ENCODE peak calls at places on chromosome 16, in seven cellular contexts. B is adrenal gland; N is HFF-Myc; F is AG04450; S is heart left ventricle; Y is lung; X is CD8-positive, alpha-beta T cell. J is an unnamed sample.

GRCh38 chr16:1125471-1125870 is 27.4 kb upstream of the CACNA1H start:
- DNase-seq in B (peak), N (peak), F (peak), S (no peak), Y (no peak), X (no peak), J (no peak)

GRCh38 chr16:74623214-74623842 is 16.4 kb upstream of the GLG1 start:
- DNase-seq in B (peak), N (no peak), F (peak), S (no peak), Y (no peak), X (no peak), J (no peak)

GRCh38 chr16:81697321-81697885 is 81.7 kb upstream of the PLCG2 start:
- DNase-seq in B (peak), N (no peak), F (no peak), S (no peak), Y (no peak), X (no peak), J (no peak)

GRCh38 chr16:78995441-78995840 is 605.1 kb downstream of the MAF start:
- DNase-seq in B (no peak), N (no peak), F (no peak), S (no peak), Y (no peak), X (no peak), J (no peak)

GRCh38 chr16:68235105-68235881 is 634 bp downstream of the ESRP2 start:
- DNase-seq in B (peak), N (no peak), F (no peak), S (no peak), Y (no peak), X (no peak), J (no peak)

GRCh38 chr16:64950731-64951130 is 171.1 kb downstream of the CDH11 start:
- DNase-seq in B (no peak), N (no peak), F (no peak), S (peak), Y (no peak), X (no peak), J (no peak)

GRCh38 chr16:56262879-56263245 is 71.6 kb downstream of the GNAO1 start:
- DNase-seq in B (peak), N (no peak), F (no peak), S (no peak), Y (no peak), X (no peak), J (no peak)

GRCh38 chr16:55411231-55411630 is 67.8 kb upstream of the MMP2 start:
- DNase-seq in B (no peak), N (no peak), F (no peak), S (no peak), Y (no peak), X (no peak), J (no peak)

GRCh38 chr16:19908921-19909320 is 24.3 kb upstream of the GPRC5B start:
- DNase-seq in B (no peak), N (no peak), F (no peak), S (no peak), Y (no peak), X (no peak), J (no peak)

GRCh38 chr16:75244225-75244792 is 7.1 kb downstream of the BCAR1 start:
- DNase-seq in B (no peak), N (no peak), F (no peak), S (peak), Y (peak), X (no peak), J (no peak)

GRCh38 chr16:67183-67791 is 5.1 kb downstream of the RHBDF1 start:
- DNase-seq in B (no peak), N (no peak), F (no peak), S (peak), Y (no peak), X (no peak), J (no peak)

GRCh38 chr16:3214904-3215600 is 19.9 kb downstream of the ZNF200 start:
- DNase-seq in B (no peak), N (no peak), F (no peak), S (no peak), Y (no peak), X (peak), J (no peak)

GRCh38 chr16:51198349-51198748 is 47.3 kb upstream of the SALL1 start:
- DNase-seq in B (no peak), N (no peak), F (no peak), S (no peak), Y (no peak), X (no peak), J (no peak)

GRCh38 chr16:8941718-8942344 is 21.9 kb downstream of the USP7 start:
- DNase-seq in B (no peak), N (no peak), F (no peak), S (no peak), Y (no peak), X (no peak), J (no peak)

GRCh38 chr16:8946544-8946943 is 17.2 kb downstream of the USP7 start:
- DNase-seq in B (no peak), N (no peak), F (no peak), S (no peak), Y (no peak), X (no peak), J (no peak)

GRCh38 chr16:8945626-8946296 is 17.9 kb downstream of the USP7 start:
- DNase-seq in B (no peak), N (no peak), F (no peak), S (no peak), Y (no peak), X (no peak), J (no peak)

GRCh38 chr16:8943001-8943763 is 20.5 kb downstream of the USP7 start:
- DNase-seq in B (no peak), N (no peak), F (no peak), S (no peak), Y (no peak), X (no peak), J (no peak)

DNA sequence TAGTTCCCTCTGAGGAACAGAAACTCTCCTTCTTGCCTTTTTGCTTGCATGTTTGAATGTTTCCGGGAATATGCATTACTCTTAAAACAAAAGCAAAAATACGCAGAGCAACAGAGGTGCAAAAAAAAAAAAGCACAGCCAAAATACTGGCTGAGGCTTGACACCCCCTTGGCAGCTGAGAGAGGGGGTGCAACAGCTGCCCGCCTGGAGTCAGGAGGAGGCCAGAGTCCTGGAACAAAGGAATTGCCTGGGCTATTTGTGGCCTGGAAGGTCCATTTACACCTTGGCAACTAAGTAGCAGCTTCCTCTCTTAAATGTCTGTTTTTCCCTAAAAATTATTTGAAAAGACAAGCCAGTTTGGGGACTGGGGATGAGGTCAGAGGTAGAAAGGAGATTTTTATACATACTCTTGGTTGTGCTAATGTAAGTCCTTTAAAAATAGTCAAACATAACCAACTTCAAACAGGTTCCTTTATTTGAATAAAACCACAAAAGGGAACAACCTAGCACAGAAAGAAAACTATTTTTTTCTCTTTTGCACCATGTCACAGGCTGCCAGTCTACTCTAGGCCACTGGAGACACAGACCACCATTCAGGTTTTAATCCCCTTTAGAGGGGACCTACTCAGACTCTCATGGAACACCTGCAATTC is 19.5 kb downstream of the USP7 start:
- DNase-seq in B (no peak), N (no peak), F (no peak), S (no peak), Y (no peak), X (no peak), J (no peak)
- H3K4me3 ChIP-seq in B (no peak), N (no peak), F (no peak), S (no peak), Y (no peak), X (no peak), J (no peak)

GRCh38 chr16:85010931-85011845 is at the start of gene ZDHHC7:
- DNase-seq in B (peak), N (no peak), F (peak), S (peak), Y (peak), X (peak), J (no peak)
- TF ChIP-seq CTCF in B (peak), N (no peak), F (no peak), S (no peak), Y (no peak), X (no peak), J (no peak)

GRCh38 chr16:69563605-69564580 is 1.9 kb upstream of the NFAT5 start:
- DNase-seq in B (no peak), N (no peak), F (no peak), S (no peak), Y (no peak), X (no peak), J (no peak)
- H3K4me3 ChIP-seq in B (peak), N (peak), F (no peak), S (no peak), Y (no peak), X (peak), J (no peak)

GRCh38 chr16:84397090-84397489 is 28.8 kb downstream of the ATP2C2 start:
- DNase-seq in B (no peak), N (no peak), F (no peak), S (no peak), Y (no peak), X (no peak), J (no peak)
- TF ChIP-seq CTCF in B (no peak), N (no peak), F (no peak), S (no peak), Y (no peak), X (no peak), J (peak)

GRCh38 chr16:21069986-21070385 is 80.7 kb downstream of the DNAH3 start:
- DNase-seq in B (no peak), N (no peak), F (no peak), S (no peak), Y (no peak), X (no peak), J (no peak)

GRCh38 chr16:21075252-21075651 is 75.4 kb downstream of the DNAH3 start:
- DNase-seq in B (no peak), N (no peak), F (no peak), S (no peak), Y (no peak), X (no peak), J (no peak)

GRCh38 chr16:21070564-21070963 is 80.1 kb downstream of the DNAH3 start:
- DNase-seq in B (no peak), N (no peak), F (no peak), S (no peak), Y (no peak), X (no peak), J (no peak)

GRCh38 chr16:21072976-21073375 is 77.7 kb downstream of the DNAH3 start:
- DNase-seq in B (no peak), N (no peak), F (no peak), S (no peak), Y (no peak), X (no peak), J (no peak)

DNA sequence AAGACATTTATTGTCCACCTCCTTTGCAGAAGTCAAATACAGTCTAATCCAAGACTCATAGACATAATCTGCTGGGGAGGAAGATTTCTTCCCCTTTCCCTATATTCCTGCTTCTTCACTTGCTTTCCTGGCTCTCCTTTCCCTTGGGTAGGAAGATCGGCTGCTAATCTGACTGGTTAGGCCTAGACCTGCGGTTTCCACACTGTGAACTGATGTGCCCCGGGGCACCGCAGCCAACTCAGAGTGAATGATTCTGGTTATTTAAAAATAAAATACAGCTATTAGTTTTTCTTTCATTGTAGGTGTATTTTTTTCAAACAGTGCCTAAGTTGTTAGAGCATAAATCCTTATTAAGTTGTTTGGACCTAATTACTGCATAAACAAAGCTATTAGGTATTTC is 78.9 kb downstream of the DNAH3 start:
- DNase-seq in B (no peak), N (no peak), F (no peak), S (no peak), Y (no peak), X (no peak), J (no peak)
- H3K4me3 ChIP-seq in B (no peak), N (no peak), F (no peak), S (no peak), Y (no peak), X (no peak), J (no peak)

GRCh38 chr16:89453662-89454321 is 36.6 kb downstream of the ANKRD11 start:
- DNase-seq in B (peak), N (no peak), F (no peak), S (peak), Y (no peak), X (no peak), J (no peak)
- TF ChIP-seq CTCF in B (peak), N (peak), F (peak), S (peak), Y (no peak), X (no peak), J (peak)

DNA sequence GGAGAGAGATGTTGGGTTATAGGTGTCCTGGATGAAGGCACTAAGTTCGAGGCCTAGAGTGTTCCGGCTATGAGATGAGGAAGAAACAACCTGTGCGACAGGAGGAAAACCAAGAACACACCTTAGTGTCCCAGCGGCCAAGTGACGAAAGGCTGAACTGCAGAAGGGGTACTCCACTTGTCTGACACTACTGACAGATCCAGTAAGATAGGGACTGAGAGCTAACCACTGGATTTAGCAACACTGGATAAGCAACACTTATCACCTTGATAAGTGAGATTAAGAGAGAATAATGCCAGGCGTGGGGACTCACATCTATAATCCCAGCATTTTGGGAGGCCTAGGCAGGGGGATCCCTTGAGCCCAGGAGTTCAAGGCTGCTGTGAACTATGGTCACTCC is 7.1 kb downstream of the XPO6 start:
- DNase-seq in B (no peak), N (no peak), F (no peak), S (no peak), Y (no peak), X (no peak), J (no peak)
- H3K4me3 ChIP-seq in B (no peak), N (no peak), F (no peak), S (no peak), Y (no peak), X (no peak), J (no peak)

GRCh38 chr16:25079637-25080375 is 31.7 kb upstream of the LCMT1 start:
- DNase-seq in B (no peak), N (no peak), F (no peak), S (no peak), Y (no peak), X (no peak), J (no peak)
- TF ChIP-seq CTCF in B (no peak), N (no peak), F (no peak), S (no peak), Y (no peak), X (no peak), J (no peak)

GRCh38 chr16:28062261-28063046 is 1.1 kb downstream of the GSG1L start:
- DNase-seq in B (no peak), N (no peak), F (no peak), S (no peak), Y (no peak), X (no peak), J (no peak)

GRCh38 chr16:28063047-28063521 is 430 bp downstream of the GSG1L start:
- DNase-seq in B (no peak), N (no peak), F (no peak), S (no peak), Y (no peak), X (no peak), J (no peak)

GRCh38 chr16:28064150-28064549 is 636 bp upstream of the GSG1L start:
- DNase-seq in B (no peak), N (no peak), F (no peak), S (no peak), Y (no peak), X (no peak), J (no peak)

GRCh38 chr16:28064706-28065249 is 1.3 kb upstream of the GSG1L start:
- DNase-seq in B (no peak), N (no peak), F (no peak), S (no peak), Y (no peak), X (no peak), J (no peak)

GRCh38 chr16:28063611-28064061 is at the start of gene GSG1L:
- DNase-seq in B (no peak), N (no peak), F (no peak), S (no peak), Y (no peak), X (no peak), J (no peak)
- H3K4me3 ChIP-seq in B (peak), N (no peak), F (no peak), S (peak), Y (no peak), X (no peak), J (no peak)

GRCh38 chr16:11297492-11298142 is 16.5 kb upstream of the PRM1 start:
- DNase-seq in B (peak), N (no peak), F (peak), S (peak), Y (peak), X (peak), J (no peak)
- TF ChIP-seq CTCF in B (no peak), N (no peak), F (no peak), S (no peak), Y (no peak), X (no peak), J (peak)

J was measured in epithelial cell of proximal tubule.